ENCODE peak calls at places on chromosome 12, in seven cellular contexts. One of them, this sample, is unnamed.

GRCh38 chr12:120240495-120240833 is 25.1 kb downstream of the PXN start:
- DNase-seq in Calu3: no peak
- DNase-seq in fibroblast of lung: no peak
- DNase-seq in iris pigment epithelial cell: no peak
- DNase-seq in LHCN-M2: peak
- DNase-seq in NCI-H1694: no peak
- DNase-seq in activated CD4-positive, CD25-positive, alpha-beta regulatory T cell treated with anti-CD3 and anti-CD28 coated beads, Interleukin-2, amount 50 U/mL, for 72 hours: no peak
- DNase-seq in this sample: no peak

GRCh38 chr12:132621657-132622435 is 3.3 kb downstream of the P2RX2 start:
- DNase-seq in Calu3: no peak
- DNase-seq in LHCN-M2: no peak
- DNase-seq in fibroblast of lung: no peak
- DNase-seq in iris pigment epithelial cell: no peak
- DNase-seq in activated CD4-positive, CD25-positive, alpha-beta regulatory T cell treated with anti-CD3 and anti-CD28 coated beads, Interleukin-2, amount 50 U/mL, for 72 hours: no peak
- DNase-seq in NCI-H1694: no peak
- DNase-seq in this sample: no peak

GRCh38 chr12:27542628-27543027 is 18.6 kb downstream of the PPFIBP1 start:
- DNase-seq in activated CD4-positive, CD25-positive, alpha-beta regulatory T cell treated with anti-CD3 and anti-CD28 coated beads, Interleukin-2, amount 50 U/mL, for 72 hours: no peak
- DNase-seq in iris pigment epithelial cell: peak
- DNase-seq in Calu3: no peak
- DNase-seq in fibroblast of lung: peak
- DNase-seq in LHCN-M2: peak
- DNase-seq in NCI-H1694: no peak
- DNase-seq in this sample: peak

GRCh38 chr12:14723763-14724162 is 27.4 kb upstream of the GUCY2C start:
- DNase-seq in activated CD4-positive, CD25-positive, alpha-beta regulatory T cell treated with anti-CD3 and anti-CD28 coated beads, Interleukin-2, amount 50 U/mL, for 72 hours: peak
- DNase-seq in iris pigment epithelial cell: peak
- DNase-seq in fibroblast of lung: peak
- DNase-seq in LHCN-M2: peak
- DNase-seq in NCI-H1694: peak
- DNase-seq in Calu3: peak
- DNase-seq in this sample: peak

GRCh38 chr12:106282457-106283097 is 20.0 kb upstream of the TCP11L2 start:
- DNase-seq in NCI-H1694: peak
- DNase-seq in fibroblast of lung: peak
- DNase-seq in iris pigment epithelial cell: peak
- DNase-seq in Calu3: peak
- DNase-seq in LHCN-M2: peak
- DNase-seq in activated CD4-positive, CD25-positive, alpha-beta regulatory T cell treated with anti-CD3 and anti-CD28 coated beads, Interleukin-2, amount 50 U/mL, for 72 hours: peak
- DNase-seq in this sample: peak

GRCh38 chr12:21637985-21638891 is 19.4 kb downstream of the LDHB start:
- DNase-seq in Calu3: no peak
- DNase-seq in fibroblast of lung: peak
- DNase-seq in LHCN-M2: no peak
- DNase-seq in iris pigment epithelial cell: peak
- DNase-seq in activated CD4-positive, CD25-positive, alpha-beta regulatory T cell treated with anti-CD3 and anti-CD28 coated beads, Interleukin-2, amount 50 U/mL, for 72 hours: no peak
- DNase-seq in NCI-H1694: no peak
- DNase-seq in this sample: no peak

GRCh38 chr12:63931703-63932102 is 87.2 kb downstream of the SRGAP1 start:
- DNase-seq in iris pigment epithelial cell: no peak
- DNase-seq in Calu3: no peak
- DNase-seq in fibroblast of lung: no peak
- DNase-seq in NCI-H1694: no peak
- DNase-seq in activated CD4-positive, CD25-positive, alpha-beta regulatory T cell treated with anti-CD3 and anti-CD28 coated beads, Interleukin-2, amount 50 U/mL, for 72 hours: no peak
- DNase-seq in LHCN-M2: no peak
- DNase-seq in this sample: no peak

GRCh38 chr12:543114-543451 is 83.3 kb downstream of the B4GALNT3 start:
- DNase-seq in fibroblast of lung: no peak
- DNase-seq in LHCN-M2: no peak
- DNase-seq in NCI-H1694: no peak
- DNase-seq in activated CD4-positive, CD25-positive, alpha-beta regulatory T cell treated with anti-CD3 and anti-CD28 coated beads, Interleukin-2, amount 50 U/mL, for 72 hours: no peak
- DNase-seq in Calu3: no peak
- DNase-seq in iris pigment epithelial cell: no peak
- DNase-seq in this sample: no peak

GRCh38 chr12:20257311-20257710 is 111.0 kb upstream of the PDE3A start:
- DNase-seq in Calu3: no peak
- DNase-seq in fibroblast of lung: peak
- DNase-seq in iris pigment epithelial cell: no peak
- DNase-seq in LHCN-M2: no peak
- DNase-seq in NCI-H1694: no peak
- DNase-seq in activated CD4-positive, CD25-positive, alpha-beta regulatory T cell treated with anti-CD3 and anti-CD28 coated beads, Interleukin-2, amount 50 U/mL, for 72 hours: no peak
- DNase-seq in this sample: no peak

GRCh38 chr12:70648831-70649230 is 11.6 kb upstream of the PTPRB start:
- DNase-seq in fibroblast of lung: peak
- DNase-seq in activated CD4-positive, CD25-positive, alpha-beta regulatory T cell treated with anti-CD3 and anti-CD28 coated beads, Interleukin-2, amount 50 U/mL, for 72 hours: no peak
- DNase-seq in Calu3: no peak
- DNase-seq in iris pigment epithelial cell: peak
- DNase-seq in LHCN-M2: peak
- DNase-seq in NCI-H1694: no peak
- DNase-seq in this sample: peak

GRCh38 chr12:25421651-25422150 is 131.4 kb downstream of the LMNTD1 start:
- DNase-seq in activated CD4-positive, CD25-positive, alpha-beta regulatory T cell treated with anti-CD3 and anti-CD28 coated beads, Interleukin-2, amount 50 U/mL, for 72 hours: no peak
- DNase-seq in iris pigment epithelial cell: no peak
- DNase-seq in Calu3: no peak
- DNase-seq in LHCN-M2: no peak
- DNase-seq in NCI-H1694: no peak
- DNase-seq in fibroblast of lung: peak
- DNase-seq in this sample: peak

GRCh38 chr12:116358850-116359761 is 81.6 kb upstream of the MED13L start:
- DNase-seq in fibroblast of lung: peak
- DNase-seq in NCI-H1694: peak
- DNase-seq in activated CD4-positive, CD25-positive, alpha-beta regulatory T cell treated with anti-CD3 and anti-CD28 coated beads, Interleukin-2, amount 50 U/mL, for 72 hours: peak
- DNase-seq in Calu3: peak
- DNase-seq in iris pigment epithelial cell: peak
- DNase-seq in LHCN-M2: peak
- DNase-seq in this sample: peak

GRCh38 chr12:90058721-90059120 is 350.1 kb upstream of the ATP2B1 start:
- DNase-seq in activated CD4-positive, CD25-positive, alpha-beta regulatory T cell treated with anti-CD3 and anti-CD28 coated beads, Interleukin-2, amount 50 U/mL, for 72 hours: no peak
- DNase-seq in Calu3: no peak
- DNase-seq in LHCN-M2: peak
- DNase-seq in NCI-H1694: no peak
- DNase-seq in fibroblast of lung: peak
- DNase-seq in iris pigment epithelial cell: peak
- DNase-seq in this sample: peak

GRCh38 chr12:9365296-9365695 is 157.1 kb upstream of the PZP start:
- DNase-seq in fibroblast of lung: peak
- DNase-seq in LHCN-M2: peak
- DNase-seq in Calu3: no peak
- DNase-seq in activated CD4-positive, CD25-positive, alpha-beta regulatory T cell treated with anti-CD3 and anti-CD28 coated beads, Interleukin-2, amount 50 U/mL, for 72 hours: no peak
- DNase-seq in iris pigment epithelial cell: peak
- DNase-seq in NCI-H1694: no peak
- DNase-seq in this sample: no peak

GRCh38 chr12:117063162-117063911 is 35.9 kb downstream of the TESC start:
- DNase-seq in NCI-H1694: no peak
- DNase-seq in LHCN-M2: no peak
- DNase-seq in activated CD4-positive, CD25-positive, alpha-beta regulatory T cell treated with anti-CD3 and anti-CD28 coated beads, Interleukin-2, amount 50 U/mL, for 72 hours: no peak
- DNase-seq in iris pigment epithelial cell: no peak
- DNase-seq in Calu3: no peak
- DNase-seq in fibroblast of lung: no peak
- DNase-seq in this sample: no peak

GRCh38 chr12:109744026-109744425 is 30.4 kb downstream of the FAM222A start:
- DNase-seq in activated CD4-positive, CD25-positive, alpha-beta regulatory T cell treated with anti-CD3 and anti-CD28 coated beads, Interleukin-2, amount 50 U/mL, for 72 hours: no peak
- DNase-seq in iris pigment epithelial cell: no peak
- DNase-seq in NCI-H1694: no peak
- DNase-seq in Calu3: no peak
- DNase-seq in LHCN-M2: no peak
- DNase-seq in fibroblast of lung: no peak
- DNase-seq in this sample: no peak

GRCh38 chr12:57127101-57127709 is 1.1 kb upstream of the LRP1 start:
- DNase-seq in activated CD4-positive, CD25-positive, alpha-beta regulatory T cell treated with anti-CD3 and anti-CD28 coated beads, Interleukin-2, amount 50 U/mL, for 72 hours: peak
- DNase-seq in Calu3: peak
- DNase-seq in fibroblast of lung: no peak
- DNase-seq in iris pigment epithelial cell: no peak
- DNase-seq in NCI-H1694: no peak
- DNase-seq in LHCN-M2: no peak
- DNase-seq in this sample: peak

GRCh38 chr12:84079621-84080020 is 833.0 kb downstream of the SLC6A15 start:
- DNase-seq in Calu3: no peak
- DNase-seq in iris pigment epithelial cell: peak
- DNase-seq in activated CD4-positive, CD25-positive, alpha-beta regulatory T cell treated with anti-CD3 and anti-CD28 coated beads, Interleukin-2, amount 50 U/mL, for 72 hours: no peak
- DNase-seq in NCI-H1694: no peak
- DNase-seq in fibroblast of lung: peak
- DNase-seq in LHCN-M2: no peak
- DNase-seq in this sample: no peak

GRCh38 chr12:96985515-96986362 is 78.7 kb downstream of the NEDD1 start:
- DNase-seq in Calu3: peak
- DNase-seq in LHCN-M2: no peak
- DNase-seq in activated CD4-positive, CD25-positive, alpha-beta regulatory T cell treated with anti-CD3 and anti-CD28 coated beads, Interleukin-2, amount 50 U/mL, for 72 hours: peak
- DNase-seq in iris pigment epithelial cell: no peak
- DNase-seq in fibroblast of lung: no peak
- DNase-seq in NCI-H1694: no peak
- DNase-seq in this sample: no peak

GRCh38 chr12:77603923-77604322 is 226.8 kb upstream of the NAV3 start:
- DNase-seq in Calu3: no peak
- DNase-seq in activated CD4-positive, CD25-positive, alpha-beta regulatory T cell treated with anti-CD3 and anti-CD28 coated beads, Interleukin-2, amount 50 U/mL, for 72 hours: no peak
- DNase-seq in NCI-H1694: no peak
- DNase-seq in iris pigment epithelial cell: no peak
- DNase-seq in fibroblast of lung: no peak
- DNase-seq in LHCN-M2: no peak
- DNase-seq in this sample: no peak

GRCh38 chr12:82326905-82327503 is 31.2 kb downstream of the CCDC59 start:
- DNase-seq in activated CD4-positive, CD25-positive, alpha-beta regulatory T cell treated with anti-CD3 and anti-CD28 coated beads, Interleukin-2, amount 50 U/mL, for 72 hours: no peak
- DNase-seq in iris pigment epithelial cell: peak
- DNase-seq in NCI-H1694: peak
- DNase-seq in Calu3: no peak
- DNase-seq in fibroblast of lung: peak
- DNase-seq in LHCN-M2: peak
- DNase-seq in this sample: peak

GRCh38 chr12:76284816-76285750 is 63.1 kb downstream of the BBS10 start:
- DNase-seq in activated CD4-positive, CD25-positive, alpha-beta regulatory T cell treated with anti-CD3 and anti-CD28 coated beads, Interleukin-2, amount 50 U/mL, for 72 hours: no peak
- DNase-seq in LHCN-M2: peak
- DNase-seq in fibroblast of lung: peak
- DNase-seq in Calu3: peak
- DNase-seq in iris pigment epithelial cell: peak
- DNase-seq in NCI-H1694: no peak
- DNase-seq in this sample: peak

GRCh38 chr12:18546399-18546798 is 191.4 kb downstream of the PLCZ1 start:
- DNase-seq in LHCN-M2: peak
- DNase-seq in Calu3: no peak
- DNase-seq in NCI-H1694: no peak
- DNase-seq in fibroblast of lung: peak
- DNase-seq in activated CD4-positive, CD25-positive, alpha-beta regulatory T cell treated with anti-CD3 and anti-CD28 coated beads, Interleukin-2, amount 50 U/mL, for 72 hours: no peak
- DNase-seq in iris pigment epithelial cell: peak
- DNase-seq in this sample: peak

GRCh38 chr12:49687941-49688340 is 19.3 kb downstream of the FMNL3 start:
- DNase-seq in activated CD4-positive, CD25-positive, alpha-beta regulatory T cell treated with anti-CD3 and anti-CD28 coated beads, Interleukin-2, amount 50 U/mL, for 72 hours: no peak
- DNase-seq in LHCN-M2: no peak
- DNase-seq in fibroblast of lung: no peak
- DNase-seq in Calu3: peak
- DNase-seq in NCI-H1694: no peak
- DNase-seq in iris pigment epithelial cell: no peak
- DNase-seq in this sample: no peak

GRCh38 chr12:84604541-84604940 is 308.1 kb downstream of the SLC6A15 start:
- DNase-seq in iris pigment epithelial cell: no peak
- DNase-seq in NCI-H1694: no peak
- DNase-seq in activated CD4-positive, CD25-positive, alpha-beta regulatory T cell treated with anti-CD3 and anti-CD28 coated beads, Interleukin-2, amount 50 U/mL, for 72 hours: no peak
- DNase-seq in Calu3: no peak
- DNase-seq in fibroblast of lung: peak
- DNase-seq in LHCN-M2: no peak
- DNase-seq in this sample: no peak

GRCh38 chr12:5000204-5000603 is 43.5 kb upstream of the KCNA5 start:
- DNase-seq in Calu3: no peak
- DNase-seq in activated CD4-positive, CD25-positive, alpha-beta regulatory T cell treated with anti-CD3 and anti-CD28 coated beads, Interleukin-2, amount 50 U/mL, for 72 hours: no peak
- DNase-seq in fibroblast of lung: no peak
- DNase-seq in NCI-H1694: peak
- DNase-seq in LHCN-M2: no peak
- DNase-seq in iris pigment epithelial cell: no peak
- DNase-seq in this sample: peak

GRCh38 chr12:92464911-92465310 is 237.9 kb upstream of the PLEKHG7 start:
- DNase-seq in LHCN-M2: no peak
- DNase-seq in iris pigment epithelial cell: no peak
- DNase-seq in Calu3: no peak
- DNase-seq in activated CD4-positive, CD25-positive, alpha-beta regulatory T cell treated with anti-CD3 and anti-CD28 coated beads, Interleukin-2, amount 50 U/mL, for 72 hours: no peak
- DNase-seq in fibroblast of lung: no peak
- DNase-seq in NCI-H1694: no peak
- DNase-seq in this sample: no peak

GRCh38 chr12:4270670-4271432 is 2.7 kb upstream of the CCND2 start:
- DNase-seq in iris pigment epithelial cell: peak
- DNase-seq in activated CD4-positive, CD25-positive, alpha-beta regulatory T cell treated with anti-CD3 and anti-CD28 coated beads, Interleukin-2, amount 50 U/mL, for 72 hours: peak
- DNase-seq in Calu3: no peak
- DNase-seq in LHCN-M2: peak
- DNase-seq in fibroblast of lung: no peak
- DNase-seq in NCI-H1694: no peak
- DNase-seq in this sample: no peak

GRCh38 chr12:98440165-98440581 is 75.2 kb upstream of the TMPO start:
- DNase-seq in fibroblast of lung: peak
- DNase-seq in LHCN-M2: peak
- DNase-seq in Calu3: peak
- DNase-seq in iris pigment epithelial cell: peak
- DNase-seq in NCI-H1694: no peak
- DNase-seq in activated CD4-positive, CD25-positive, alpha-beta regulatory T cell treated with anti-CD3 and anti-CD28 coated beads, Interleukin-2, amount 50 U/mL, for 72 hours: no peak
- DNase-seq in this sample: peak